ENCODE peak calls at places on chromosome 5, in six cellular contexts. One of them, this sample, is unnamed.

GRCh38 chr5:82885657-82886389 is 191.4 kb downstream of the TMEM167A start:
- ATAC-seq in mucosa of descending colon: no peak
- ATAC-seq in activated naive CD8-positive, alpha-beta T cell treated with anti-CD3 and anti-CD28 coated beads, Interleukin-2, amount 10 ng/mL, durations not matched to agents 7 days and 5 days: no peak
- ATAC-seq in aorta: no peak
- ATAC-seq in RWPE2: peak
- ATAC-seq in activated CD8-positive, alpha-beta T cell treated with anti-CD3 and anti-CD28 coated beads, Interleukin-2, amount 10 ng/mL, durations not matched to agents 7 days and 5 days: no peak
- ATAC-seq in this sample: no peak

GRCh38 chr5:10465726-10466125 is 24.0 kb downstream of the ROPN1L start:
- ATAC-seq in mucosa of descending colon: no peak
- ATAC-seq in activated naive CD8-positive, alpha-beta T cell treated with anti-CD3 and anti-CD28 coated beads, Interleukin-2, amount 10 ng/mL, durations not matched to agents 7 days and 5 days: no peak
- ATAC-seq in aorta: no peak
- ATAC-seq in RWPE2: no peak
- ATAC-seq in activated CD8-positive, alpha-beta T cell treated with anti-CD3 and anti-CD28 coated beads, Interleukin-2, amount 10 ng/mL, durations not matched to agents 7 days and 5 days: no peak
- ATAC-seq in this sample: no peak

GRCh38 chr5:110768138-110768845 is 29.5 kb downstream of the SLC25A46 start:
- ATAC-seq in mucosa of descending colon: no peak
- ATAC-seq in activated naive CD8-positive, alpha-beta T cell treated with anti-CD3 and anti-CD28 coated beads, Interleukin-2, amount 10 ng/mL, durations not matched to agents 7 days and 5 days: no peak
- ATAC-seq in aorta: no peak
- ATAC-seq in RWPE2: no peak
- ATAC-seq in activated CD8-positive, alpha-beta T cell treated with anti-CD3 and anti-CD28 coated beads, Interleukin-2, amount 10 ng/mL, durations not matched to agents 7 days and 5 days: no peak
- ATAC-seq in this sample: no peak

GRCh38 chr5:151153766-151154272 is 3.8 kb downstream of the ANXA6 start:
- ATAC-seq in mucosa of descending colon: no peak
- ATAC-seq in activated naive CD8-positive, alpha-beta T cell treated with anti-CD3 and anti-CD28 coated beads, Interleukin-2, amount 10 ng/mL, durations not matched to agents 7 days and 5 days: no peak
- ATAC-seq in aorta: no peak
- ATAC-seq in RWPE2: no peak
- ATAC-seq in activated CD8-positive, alpha-beta T cell treated with anti-CD3 and anti-CD28 coated beads, Interleukin-2, amount 10 ng/mL, durations not matched to agents 7 days and 5 days: no peak
- ATAC-seq in this sample: no peak

GRCh38 chr5:14131855-14132503 is 11.2 kb upstream of the TRIO start:
- ATAC-seq in mucosa of descending colon: peak
- ATAC-seq in activated naive CD8-positive, alpha-beta T cell treated with anti-CD3 and anti-CD28 coated beads, Interleukin-2, amount 10 ng/mL, durations not matched to agents 7 days and 5 days: no peak
- ATAC-seq in aorta: no peak
- ATAC-seq in RWPE2: no peak
- ATAC-seq in activated CD8-positive, alpha-beta T cell treated with anti-CD3 and anti-CD28 coated beads, Interleukin-2, amount 10 ng/mL, durations not matched to agents 7 days and 5 days: no peak
- ATAC-seq in this sample: no peak

GRCh38 chr5:133790898-133791297 is 177.5 kb downstream of the C5orf15 start:
- ATAC-seq in mucosa of descending colon: no peak
- ATAC-seq in activated naive CD8-positive, alpha-beta T cell treated with anti-CD3 and anti-CD28 coated beads, Interleukin-2, amount 10 ng/mL, durations not matched to agents 7 days and 5 days: no peak
- ATAC-seq in aorta: no peak
- ATAC-seq in RWPE2: peak
- ATAC-seq in activated CD8-positive, alpha-beta T cell treated with anti-CD3 and anti-CD28 coated beads, Interleukin-2, amount 10 ng/mL, durations not matched to agents 7 days and 5 days: no peak
- ATAC-seq in this sample: no peak

GRCh38 chr5:38287124-38287523 is 28.8 kb downstream of the EGFLAM start:
- ATAC-seq in mucosa of descending colon: no peak
- ATAC-seq in activated naive CD8-positive, alpha-beta T cell treated with anti-CD3 and anti-CD28 coated beads, Interleukin-2, amount 10 ng/mL, durations not matched to agents 7 days and 5 days: no peak
- ATAC-seq in aorta: no peak
- ATAC-seq in RWPE2: no peak
- ATAC-seq in activated CD8-positive, alpha-beta T cell treated with anti-CD3 and anti-CD28 coated beads, Interleukin-2, amount 10 ng/mL, durations not matched to agents 7 days and 5 days: no peak
- ATAC-seq in this sample: no peak

GRCh38 chr5:128920345-128921215 is 44.7 kb upstream of the SLC27A6 start:
- ATAC-seq in mucosa of descending colon: peak
- ATAC-seq in activated naive CD8-positive, alpha-beta T cell treated with anti-CD3 and anti-CD28 coated beads, Interleukin-2, amount 10 ng/mL, durations not matched to agents 7 days and 5 days: no peak
- ATAC-seq in aorta: no peak
- ATAC-seq in RWPE2: peak
- ATAC-seq in activated CD8-positive, alpha-beta T cell treated with anti-CD3 and anti-CD28 coated beads, Interleukin-2, amount 10 ng/mL, durations not matched to agents 7 days and 5 days: no peak
- ATAC-seq in this sample: no peak

GRCh38 chr5:9361835-9362234 is 184.0 kb downstream of the SEMA5A start:
- ATAC-seq in mucosa of descending colon: peak
- ATAC-seq in activated naive CD8-positive, alpha-beta T cell treated with anti-CD3 and anti-CD28 coated beads, Interleukin-2, amount 10 ng/mL, durations not matched to agents 7 days and 5 days: no peak
- ATAC-seq in aorta: no peak
- ATAC-seq in RWPE2: peak
- ATAC-seq in activated CD8-positive, alpha-beta T cell treated with anti-CD3 and anti-CD28 coated beads, Interleukin-2, amount 10 ng/mL, durations not matched to agents 7 days and 5 days: no peak
- ATAC-seq in this sample: peak

GRCh38 chr5:33148076-33148501 is 292.7 kb upstream of the TARS1 start:
- ATAC-seq in mucosa of descending colon: no peak
- ATAC-seq in activated naive CD8-positive, alpha-beta T cell treated with anti-CD3 and anti-CD28 coated beads, Interleukin-2, amount 10 ng/mL, durations not matched to agents 7 days and 5 days: no peak
- ATAC-seq in aorta: peak
- ATAC-seq in RWPE2: peak
- ATAC-seq in activated CD8-positive, alpha-beta T cell treated with anti-CD3 and anti-CD28 coated beads, Interleukin-2, amount 10 ng/mL, durations not matched to agents 7 days and 5 days: no peak
- ATAC-seq in this sample: peak